ENCODE peak calls at places on chromosomes 16 and 17, in six cellular contexts. V is HFF-Myc; T is CD8-positive, alpha-beta T cell; R is pancreas; P is heart right ventricle; K is left ventricle myocardium inferior. Z is an unnamed sample.

GRCh38 chr16:69840975-69841374 is 78.8 kb downstream of the WWP2 start:
- DNase-seq in K (no peak), R (no peak), T (no peak), P (no peak), V (no peak), Z (no peak)

GRCh38 chr17:50689956-50690886 is 17.5 kb downstream of the ANKRD40 start:
- DNase-seq in P (no peak), V (no peak), T (no peak), R (no peak), K (no peak), Z (no peak)

GRCh38 chr17:74920679-74921044 is 2.4 kb downstream of the USH1G start:
- DNase-seq in V (no peak), R (no peak), K (no peak), P (no peak), T (no peak), Z (no peak)

GRCh38 chr16:74691093-74691855 is 9.4 kb downstream of the MLKL start:
- DNase-seq in V (no peak), R (no peak), P (no peak), T (no peak), K (no peak), Z (no peak)

GRCh38 chr17:81967533-81968395 is 6.8 kb upstream of the NOTUM start:
- DNase-seq in K (peak), T (peak), V (peak), P (peak), R (peak), Z (no peak)

GRCh38 chr17:79979201-79979840 is 56.4 kb downstream of the TBC1D16 start:
- DNase-seq in T (no peak), V (no peak), K (no peak), P (no peak), R (peak), Z (no peak)

GRCh38 chr17:74369221-74369620 is 1.9 kb downstream of the GPR142 start:
- DNase-seq in R (no peak), P (peak), V (no peak), K (peak), T (peak), Z (no peak)

GRCh38 chr17:55440391-55440790 is 18.8 kb upstream of the MMD start:
- DNase-seq in P (no peak), V (no peak), R (no peak), T (no peak), K (no peak), Z (no peak)

GRCh38 chr17:263773-264172 is 82.3 kb upstream of the DOC2B start:
- DNase-seq in R (peak), K (no peak), T (no peak), P (no peak), V (no peak), Z (no peak)

GRCh38 chr16:87367556-87367955 is 16.0 kb downstream of the FBXO31 start:
- DNase-seq in P (no peak), K (no peak), T (no peak), R (no peak), V (no peak), Z (no peak)

GRCh38 chr17:5883775-5884665 is 186.2 kb upstream of the WSCD1 start:
- DNase-seq in K (no peak), T (no peak), P (no peak), R (no peak), V (no peak), Z (no peak)

GRCh38 chr17:41486316-41486715 is 3.4 kb downstream of the KRT36 start:
- DNase-seq in T (no peak), R (no peak), V (no peak), K (no peak), P (no peak), Z (no peak)

GRCh38 chr17:14198013-14198412 is 38.6 kb downstream of the CDRT15 start:
- DNase-seq in V (no peak), P (peak), K (peak), T (no peak), R (no peak), Z (no peak)

GRCh38 chr17:6061290-6061689 is 8.9 kb upstream of the WSCD1 start:
- DNase-seq in P (no peak), R (no peak), K (no peak), T (no peak), V (peak), Z (peak)

GRCh38 chr16:9039208-9039607 is 52.2 kb upstream of the HAPSTR1 start:
- DNase-seq in R (no peak), T (no peak), K (no peak), V (no peak), P (no peak), Z (no peak)

GRCh38 chr16:31478956-31479355 is 4.0 kb upstream of the SLC5A2 start:
- DNase-seq in T (no peak), P (no peak), K (no peak), V (no peak), R (no peak), Z (no peak)

GRCh38 chr16:89949121-89949742 is 677 bp downstream of the DEF8 start:
- DNase-seq in P (no peak), V (no peak), K (no peak), T (no peak), R (no peak), Z (no peak)

GRCh38 chr17:59607061-59607460 is 12.6 kb upstream of the CLTC start:
- DNase-seq in P (no peak), K (no peak), T (no peak), R (no peak), V (no peak), Z (no peak)
- H3K4me3 ChIP-seq in P (no peak), K (no peak), T (no peak), R (no peak), V (no peak), Z (no peak)

GRCh38 chr17:7262192-7263070 is at the start of gene CLDN7:
- DNase-seq in V (no peak), T (no peak), K (no peak), R (peak), P (no peak), Z (no peak)
- TF ChIP-seq CTCF in V (no peak), T (no peak), K (no peak), R (peak), P (no peak), Z (no peak)

GRCh38 chr16:20887207-20887606 is 13.0 kb downstream of the DCUN1D3 start:
- DNase-seq in K (no peak), P (no peak), T (no peak), R (no peak), V (no peak), Z (no peak)

GRCh38 chr16:20886320-20886719 is 13.8 kb downstream of the DCUN1D3 start:
- DNase-seq in P (no peak), V (no peak), K (no peak), R (no peak), T (no peak), Z (no peak)

GRCh38 chr16:20884240-20884556 is 16.0 kb downstream of the DCUN1D3 start:
- DNase-seq in K (no peak), V (no peak), R (no peak), P (no peak), T (no peak), Z (no peak)

GRCh38 chr16:20894388-20894787 is 5.8 kb downstream of the DCUN1D3 start:
- DNase-seq in R (no peak), P (no peak), T (no peak), K (no peak), V (no peak), Z (no peak)

GRCh38 chr16:20889625-20890275 is 10.4 kb downstream of the DCUN1D3 start:
- DNase-seq in P (no peak), V (no peak), K (no peak), T (no peak), R (no peak), Z (no peak)
- H3K4me3 ChIP-seq in P (no peak), V (no peak), K (no peak), T (no peak), R (no peak), Z (no peak)

DNA sequence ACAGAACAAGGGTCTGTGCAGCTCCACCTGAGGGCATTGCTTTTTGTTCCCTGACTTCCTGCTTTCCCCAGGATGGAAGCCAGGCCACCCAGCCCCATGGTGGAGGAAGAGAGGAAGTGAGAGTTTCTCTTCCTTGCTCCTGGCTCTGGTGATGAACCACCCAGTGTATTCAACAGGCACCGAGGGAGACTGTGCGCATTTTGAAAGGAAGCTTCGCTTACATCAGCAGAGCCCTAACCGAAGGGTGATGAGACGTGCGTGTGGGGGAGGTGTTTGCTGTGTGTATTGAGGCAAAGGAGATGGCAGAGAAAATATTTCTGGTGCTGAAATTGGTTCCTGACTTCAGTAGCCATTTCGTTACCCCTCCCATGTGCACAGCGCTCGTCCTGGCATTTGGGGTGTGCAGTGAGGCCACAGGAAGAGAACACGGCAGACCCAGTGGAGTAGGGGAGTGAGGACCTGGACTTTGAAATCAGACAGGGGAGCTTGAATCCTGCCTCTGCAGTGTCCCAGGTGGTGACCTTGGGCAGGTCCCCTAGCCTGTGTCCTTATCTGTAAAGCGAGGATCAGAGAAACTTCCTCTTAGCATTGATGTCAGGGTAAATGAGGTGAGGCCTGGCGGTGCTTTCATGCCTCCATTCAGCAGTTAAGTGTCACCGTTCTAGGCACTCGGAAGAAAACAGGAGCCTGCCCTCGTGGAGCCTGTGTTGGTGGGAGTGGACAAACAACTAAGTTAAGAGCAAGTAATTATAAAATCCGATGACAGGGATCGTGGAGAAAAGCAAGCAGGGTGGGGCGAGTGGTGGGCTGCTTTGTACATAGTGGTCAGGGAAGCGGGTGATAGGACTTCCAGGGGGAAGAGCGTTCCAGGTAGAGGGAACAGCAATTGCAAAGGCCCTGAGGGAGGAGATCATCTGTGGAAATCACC is 7.4 kb downstream of the CMIP start:
- DNase-seq in P (peak), T (no peak), K (no peak), V (no peak), R (no peak), Z (no peak)
- TF ChIP-seq CTCF in P (no peak), T (no peak), K (no peak), V (no peak), R (no peak), Z (no peak)

DNA sequence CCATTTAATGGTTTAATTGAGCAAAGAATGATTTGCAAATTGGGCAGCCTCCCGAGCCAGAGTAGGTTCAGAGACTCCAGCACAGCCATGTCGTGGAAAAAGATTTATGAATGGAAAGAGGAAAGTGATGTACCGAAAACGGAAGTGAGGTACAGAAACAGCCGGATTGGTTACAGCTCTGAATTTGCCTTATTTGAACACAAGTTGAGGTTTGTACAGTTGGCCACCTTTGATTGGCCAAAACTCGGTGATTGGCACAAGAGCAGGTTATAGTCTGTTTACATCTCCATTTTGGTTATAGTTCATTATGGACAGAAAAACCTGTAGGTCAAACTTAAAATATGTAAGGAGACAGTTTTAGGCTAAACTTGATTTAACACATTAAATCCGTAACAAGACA is 44.5 kb downstream of the TENT4B start:
- DNase-seq in T (no peak), K (no peak), V (no peak), P (no peak), R (no peak), Z (no peak)
- H3K4me3 ChIP-seq in T (no peak), K (no peak), V (no peak), P (no peak), R (no peak), Z (no peak)

DNA sequence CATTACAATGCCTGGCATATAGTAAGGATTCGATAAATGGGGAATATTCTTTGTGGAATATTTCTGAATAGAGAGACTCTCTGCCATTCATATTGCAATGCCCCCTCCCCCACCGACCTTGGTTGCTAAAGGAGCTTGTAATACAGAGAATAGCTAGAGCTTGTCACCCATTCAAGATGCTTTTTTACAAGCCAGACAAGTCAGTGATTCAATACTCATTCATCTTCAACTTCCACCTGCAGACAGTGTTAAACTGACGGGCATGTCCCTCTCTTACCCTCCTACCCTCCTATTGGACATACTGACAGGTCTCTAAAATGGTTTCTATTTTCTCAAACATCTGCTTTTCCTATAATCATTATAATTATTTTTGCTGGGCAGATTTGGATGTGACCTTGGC is 257.4 kb downstream of the KCNJ2 start:
- DNase-seq in R (no peak), V (no peak), P (no peak), K (no peak), T (no peak), Z (no peak)
- TF ChIP-seq CTCF in R (no peak), V (no peak), P (no peak), K (no peak), T (no peak), Z (no peak)

GRCh38 chr17:35447494-35447893 is 1.1 kb downstream of the SLFN13 start:
- DNase-seq in R (no peak), T (no peak), V (no peak), P (peak), K (no peak), Z (no peak)
- H3K4me3 ChIP-seq in R (peak), T (no peak), V (no peak), P (peak), K (peak), Z (peak)

GRCh38 chr17:62688398-62689140 is 61.1 kb downstream of the MRC2 start:
- DNase-seq in K (no peak), V (no peak), R (no peak), T (no peak), P (no peak), Z (no peak)

GRCh38 chr17:62690168-62690897 is 62.9 kb downstream of the MRC2 start:
- DNase-seq in K (no peak), T (no peak), V (no peak), R (no peak), P (no peak), Z (no peak)

GRCh38 chr17:62687997-62688396 is 60.5 kb downstream of the MRC2 start:
- DNase-seq in V (no peak), R (no peak), P (no peak), K (no peak), T (no peak), Z (no peak)

GRCh38 chr17:62692159-62692651 is 64.7 kb downstream of the MRC2 start:
- DNase-seq in P (no peak), K (no peak), R (no peak), V (no peak), T (no peak), Z (no peak)

GRCh38 chr17:62689441-62690167 is 62.1 kb downstream of the MRC2 start:
- DNase-seq in R (no peak), V (no peak), K (no peak), T (no peak), P (no peak), Z (no peak)
- TF ChIP-seq CTCF in R (no peak), V (no peak), K (no peak), T (no peak), P (no peak), Z (no peak)

GRCh38 chr17:56486732-56487131 is 106.8 kb upstream of the NOG start:
- DNase-seq in T (no peak), P (no peak), V (no peak), R (no peak), K (no peak), Z (no peak)
- H3K4me3 ChIP-seq in T (no peak), P (no peak), V (no peak), R (no peak), K (no peak), Z (no peak)